ENCODE peak calls at places on chromosome 12, in six cellular contexts. C, D, Z, S, A and T are unnamed samples.

GRCh38 chr12:46258129-46258528 is 10.7 kb downstream of the SLC38A1 start:
- DNase-seq in C (no peak), D (no peak), Z (no peak), S (no peak), A (no peak), T (no peak)

GRCh38 chr12:67829873-67830272 is 159.4 kb upstream of the IFNG-AS1 start:
- DNase-seq in C (no peak), D (no peak), Z (no peak), S (no peak), A (no peak), T (no peak)

GRCh38 chr12:98653866-98654493 is 8.9 kb downstream of the APAF1 start:
- DNase-seq in C (no peak), D (peak), Z (peak), S (no peak), A (no peak), T (peak)

GRCh38 chr12:89192419-89192818 is 159.9 kb downstream of the DUSP6 start:
- DNase-seq in C (no peak), D (no peak), Z (peak), S (no peak), A (no peak), T (no peak)

GRCh38 chr12:25960176-25960575 is 1.7 kb downstream of the RASSF8 start:
- DNase-seq in C (no peak), D (no peak), Z (peak), S (no peak), A (no peak), T (peak)

GRCh38 chr12:34398366-34398705 is 376.0 kb downstream of the ALG10 start:
- DNase-seq in C (peak), D (no peak), Z (no peak), S (peak), A (peak), T (no peak)

GRCh38 chr12:15220961-15221885 is at the start of gene RERG:
- DNase-seq in C (peak), D (peak), Z (peak), S (peak), A (peak), T (peak)

GRCh38 chr12:6872073-6873048 is 742 bp downstream of the SPSB2 start:
- DNase-seq in C (peak), D (peak), Z (peak), S (peak), A (peak), T (peak)

GRCh38 chr12:123450636-123451035 is 7.3 kb upstream of the SNRNP35 start:
- DNase-seq in C (no peak), D (no peak), Z (no peak), S (no peak), A (no peak), T (no peak)

GRCh38 chr12:107917912-107918800 is 143.7 kb downstream of the ASCL4 start:
- DNase-seq in C (peak), D (peak), Z (no peak), S (no peak), A (no peak), T (peak)
- TF ChIP-seq CTCF in C (peak), D (peak), Z (peak), S (peak), A (peak), T (peak)

DNA sequence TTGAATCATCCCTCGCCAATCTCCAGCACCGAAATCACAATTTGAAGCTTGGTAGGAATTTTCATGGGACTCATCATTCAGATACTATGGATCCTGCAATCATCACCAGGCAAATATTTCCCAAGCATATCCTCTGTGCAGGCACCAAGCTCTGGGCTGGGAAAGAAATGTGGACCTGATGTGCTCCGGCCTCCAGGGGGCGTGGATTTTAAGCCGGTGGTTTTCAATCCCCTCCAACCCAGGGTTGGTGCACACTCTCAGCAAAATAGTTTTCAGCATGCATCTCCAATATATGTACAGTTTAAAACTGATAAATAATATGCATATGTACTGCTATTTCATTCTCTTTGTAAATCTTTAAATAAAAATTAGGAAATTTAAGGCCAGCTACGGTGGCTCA is 98.9 kb downstream of the RBM19 start:
- DNase-seq in C (peak), D (peak), Z (no peak), S (no peak), A (no peak), T (no peak)
- TF ChIP-seq CTCF in C (peak), D (peak), Z (peak), S (peak), A (no peak), T (peak)

DNA sequence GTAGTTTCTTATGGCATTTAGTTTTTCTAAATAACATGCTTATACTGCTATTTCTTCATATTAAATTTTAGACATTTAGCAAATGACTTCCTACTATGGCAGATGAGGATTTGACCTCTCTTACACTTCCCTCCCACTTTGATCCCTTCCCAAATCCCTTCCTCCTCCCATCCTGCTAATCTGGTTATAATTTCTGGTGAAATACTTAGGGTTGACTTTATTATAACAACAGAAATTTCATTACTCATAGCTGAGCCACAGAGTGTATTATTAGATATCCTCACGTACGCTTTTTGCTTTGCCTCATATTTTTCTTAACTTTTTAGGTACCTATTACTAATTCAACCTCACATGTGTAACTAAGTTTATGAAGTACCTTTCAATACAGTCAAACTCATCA is 94.5 kb downstream of the SLC41A2 start:
- DNase-seq in C (no peak), D (no peak), Z (peak), S (no peak), A (no peak), T (no peak)
- TF ChIP-seq CTCF in C (no peak), D (no peak), Z (no peak), S (no peak), A (no peak), T (no peak)

GRCh38 chr12:106345739-106346138 is 11.8 kb upstream of the POLR3B start:
- DNase-seq in C (peak), D (peak), Z (peak), S (no peak), A (no peak), T (peak)
- TF ChIP-seq CTCF in C (peak), D (peak), Z (peak), S (peak), A (peak), T (peak)

DNA sequence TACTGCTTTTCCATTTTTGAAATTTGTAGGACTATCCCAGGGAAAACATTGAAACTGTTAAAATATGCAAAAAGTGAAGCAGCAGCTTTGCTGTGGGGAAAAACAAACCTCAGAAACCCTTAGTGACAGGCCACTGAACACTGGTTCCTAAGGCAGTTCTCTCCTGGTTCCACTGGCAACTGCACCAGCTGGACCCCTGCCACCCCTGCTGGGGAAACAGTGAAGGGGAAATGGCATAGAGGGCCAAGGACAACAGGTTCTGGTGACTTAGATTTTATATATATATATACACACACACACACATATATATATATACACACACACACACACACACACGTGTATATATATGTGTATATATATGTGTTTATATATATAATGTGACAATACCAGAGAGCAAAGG is 16.2 kb upstream of the KRT7 start:
- DNase-seq in C (no peak), D (no peak), Z (no peak), S (no peak), A (peak), T (no peak)
- TF ChIP-seq CTCF in C (no peak), D (no peak), Z (no peak), S (no peak), A (no peak), T (no peak)

GRCh38 chr12:117421987-117422386 is 60.6 kb upstream of the NOS1 start:
- DNase-seq in C (no peak), D (no peak), Z (no peak), S (no peak), A (no peak), T (no peak)

GRCh38 chr12:117412465-117413190 is 51.2 kb upstream of the NOS1 start:
- DNase-seq in C (no peak), D (no peak), Z (no peak), S (no peak), A (no peak), T (no peak)

GRCh38 chr12:117421068-117421771 is 59.8 kb upstream of the NOS1 start:
- DNase-seq in C (no peak), D (no peak), Z (no peak), S (no peak), A (no peak), T (no peak)

DNA sequence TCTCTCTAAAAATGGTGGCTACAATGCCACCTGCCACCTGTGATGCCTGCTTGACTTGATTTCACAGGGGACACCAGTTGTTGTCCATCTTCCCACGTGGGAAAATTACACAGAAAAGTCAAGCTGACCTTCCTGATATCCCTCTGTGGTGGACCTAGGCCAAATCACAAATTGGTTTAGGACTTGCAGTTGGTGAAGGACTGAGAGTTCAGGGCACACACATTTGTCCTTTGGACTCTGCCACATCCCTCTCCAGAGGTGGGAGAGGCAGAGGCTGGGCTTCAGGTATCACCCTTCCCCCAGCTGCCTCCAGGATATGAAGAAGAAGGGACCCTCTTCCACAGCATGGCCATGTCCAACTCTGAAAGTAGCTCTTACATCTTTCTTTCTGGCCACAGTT is 55.6 kb upstream of the NOS1 start:
- DNase-seq in C (no peak), D (no peak), Z (no peak), S (no peak), A (no peak), T (no peak)
- TF ChIP-seq CTCF in C (no peak), D (no peak), Z (no peak), S (no peak), A (no peak), T (no peak)

GRCh38 chr12:52691765-52692150 is 11.6 kb upstream of the KRT1 start:
- DNase-seq in C (no peak), D (no peak), Z (no peak), S (no peak), A (no peak), T (no peak)
- TF ChIP-seq CTCF in C (no peak), D (no peak), Z (no peak), S (no peak), A (no peak), T (no peak)

GRCh38 chr12:116141110-116141832 is 136.2 kb downstream of the MED13L start:
- DNase-seq in C (no peak), D (no peak), Z (no peak), S (no peak), A (no peak), T (no peak)
- TF ChIP-seq CTCF in C (no peak), D (no peak), Z (no peak), S (peak), A (peak), T (peak)